ENCODE peak calls at places on chromosomes 3 and 15, in six cellular contexts. G is left ventricle myocardium inferior, D is NT2/D1, H is hepatocyte, W is SK-N-SH, Y is pancreas. N is an unnamed sample. For H3K4me1 and H3K9me3, the result is how much of the 10 kb centered on the place peaks cover.

GRCh38 chr3:105526349-105527111 is 159.8 kb downstream of the ALCAM start:
- DNase-seq in H (no peak), Y (no peak), D (no peak), W (no peak), G (no peak), N (no peak)

GRCh38 chr3:11379824-11380281 is 107.7 kb downstream of the ATG7 start:
- DNase-seq in Y (no peak), G (no peak), H (no peak), W (no peak), D (no peak), N (no peak)

GRCh38 chr3:111577798-111578685 is 17.1 kb downstream of the ZBED2 start:
- DNase-seq in G (no peak), H (peak), W (peak), D (peak), Y (no peak), N (no peak)

GRCh38 chr3:191499307-191500125 is 38.6 kb downstream of the PYDC2 start:
- DNase-seq in H (peak), W (peak), Y (peak), D (no peak), G (peak), N (no peak)

GRCh38 chr15:64891546-64891945 is 20.2 kb upstream of the ANKDD1A start:
- DNase-seq in G (peak), W (no peak), Y (no peak), H (no peak), D (no peak), N (no peak)

GRCh38 chr3:126439346-126439967 is 36.2 kb downstream of the ZXDC start:
- DNase-seq in Y (no peak), H (no peak), W (no peak), G (no peak), D (no peak), N (no peak)

GRCh38 chr15:56805466-56806146 is 72.3 kb upstream of the ZNF280D start:
- DNase-seq in D (no peak), G (no peak), Y (no peak), H (peak), W (no peak), N (no peak)

GRCh38 chr3:187042062-187042745 is 97.1 kb downstream of the RPL39L start:
- DNase-seq in W (no peak), G (no peak), Y (no peak), D (no peak), H (no peak), N (no peak)

GRCh38 chr15:49045691-49046112 is 544 bp downstream of the SECISBP2L start:
- DNase-seq in D (no peak), Y (no peak), W (no peak), H (peak), G (no peak), N (peak)

GRCh38 chr15:75597667-75598341 is 18.7 kb upstream of the PTPN9 start:
- DNase-seq in D (no peak), G (no peak), W (no peak), H (peak), Y (no peak), N (peak)

GRCh38 chr15:66483131-66483566 is 14.4 kb downstream of the SNAPC5 start:
- DNase-seq in W (no peak), G (no peak), D (no peak), H (no peak), Y (peak), N (no peak)

GRCh38 chr15:29664406-29664805 is 157.9 kb downstream of the TJP1 start:
- DNase-seq in G (no peak), W (no peak), H (no peak), Y (no peak), D (no peak), N (no peak)

GRCh38 chr3:50550079-50550736 is 17.3 kb downstream of the C3orf18 start:
- DNase-seq in Y (peak), D (no peak), H (peak), G (peak), W (peak), N (peak)

GRCh38 chr15:72342385-72342784 is 22.4 kb upstream of the CELF6 start:
- DNase-seq in G (no peak), D (peak), H (peak), Y (no peak), W (peak), N (peak)

GRCh38 chr3:128227507-128227906 is 74.2 kb downstream of the EEFSEC start:
- DNase-seq in G (no peak), Y (no peak), W (no peak), D (no peak), H (no peak), N (no peak)

GRCh38 chr15:67179411-67179995 is 75.0 kb downstream of the AAGAB start:
- DNase-seq in H (no peak), D (no peak), W (no peak), G (no peak), Y (no peak), N (no peak)

GRCh38 chr3:7793786-7794185 is 707.8 kb upstream of the LMCD1 start:
- DNase-seq in H (no peak), W (no peak), Y (no peak), G (no peak), D (no peak), N (no peak)

GRCh38 chr3:152317184-152317583 is 48.5 kb downstream of the MBNL1 start:
- DNase-seq in D (no peak), Y (no peak), W (no peak), G (no peak), H (no peak), N (no peak)

GRCh38 chr15:70090436-70091291 is 7.1 kb downstream of the TLE3 start:
- DNase-seq in H (peak), D (no peak), W (no peak), G (no peak), Y (no peak), N (no peak)

GRCh38 chr15:68426149-68426548 is 5.8 kb downstream of the ITGA11 start:
- DNase-seq in H (no peak), Y (no peak), G (no peak), D (no peak), W (no peak), N (no peak)

GRCh38 chr15:70795311-70795665 is 31.9 kb upstream of the UACA start:
- DNase-seq in Y (no peak), W (no peak), G (no peak), H (peak), D (no peak), N (no peak)

GRCh38 chr3:51673802-51674654 is 3.0 kb downstream of the TEX264 start:
- DNase-seq in H (no peak), D (no peak), Y (no peak), G (peak), W (no peak), N (peak)

GRCh38 chr3:148998715-148999413 is 7.5 kb downstream of the GYG1 start:
- DNase-seq in D (no peak), Y (no peak), H (no peak), W (no peak), G (no peak), N (no peak)

GRCh38 chr15:95968856-95969255 is 361.6 kb upstream of the NR2F2 start:
- DNase-seq in H (no peak), D (no peak), W (no peak), Y (no peak), G (no peak), N (no peak)

GRCh38 chr3:35523838-35524237 is 115.5 kb upstream of the ARPP21 start:
- DNase-seq in G (no peak), H (no peak), W (no peak), Y (no peak), D (no peak), N (no peak)

GRCh38 chr3:35521196-35521595 is 118.1 kb upstream of the ARPP21 start:
- DNase-seq in Y (no peak), G (no peak), H (no peak), W (no peak), D (no peak), N (no peak)

GRCh38 chr3:35524851-35525250 is 114.5 kb upstream of the ARPP21 start:
- DNase-seq in W (no peak), G (no peak), Y (no peak), H (no peak), D (no peak), N (no peak)

GRCh38 chr3:35522450-35522849 is 116.9 kb upstream of the ARPP21 start:
- DNase-seq in G (no peak), D (no peak), W (no peak), H (no peak), Y (no peak), N (no peak)
- H3K4me3 ChIP-seq in G (no peak), D (no peak), W (no peak), H (no peak), Y (no peak), N (no peak)

GRCh38 chr3:72891053-72891855 is 3.4 kb downstream of the GXYLT2 start:
- DNase-seq in D (no peak), Y (peak), W (peak), H (peak), G (peak), N (peak)

GRCh38 chr3:72892870-72893269 is 5.0 kb downstream of the GXYLT2 start:
- DNase-seq in G (no peak), Y (no peak), W (peak), H (no peak), D (peak), N (peak)

GRCh38 chr3:72889310-72890165 is 1.7 kb downstream of the GXYLT2 start:
- DNase-seq in H (no peak), Y (no peak), G (no peak), W (no peak), D (no peak), N (no peak)

GRCh38 chr3:72890166-72890925 is 2.5 kb downstream of the GXYLT2 start:
- DNase-seq in G (no peak), Y (no peak), D (no peak), W (no peak), H (no peak), N (no peak)

DNA sequence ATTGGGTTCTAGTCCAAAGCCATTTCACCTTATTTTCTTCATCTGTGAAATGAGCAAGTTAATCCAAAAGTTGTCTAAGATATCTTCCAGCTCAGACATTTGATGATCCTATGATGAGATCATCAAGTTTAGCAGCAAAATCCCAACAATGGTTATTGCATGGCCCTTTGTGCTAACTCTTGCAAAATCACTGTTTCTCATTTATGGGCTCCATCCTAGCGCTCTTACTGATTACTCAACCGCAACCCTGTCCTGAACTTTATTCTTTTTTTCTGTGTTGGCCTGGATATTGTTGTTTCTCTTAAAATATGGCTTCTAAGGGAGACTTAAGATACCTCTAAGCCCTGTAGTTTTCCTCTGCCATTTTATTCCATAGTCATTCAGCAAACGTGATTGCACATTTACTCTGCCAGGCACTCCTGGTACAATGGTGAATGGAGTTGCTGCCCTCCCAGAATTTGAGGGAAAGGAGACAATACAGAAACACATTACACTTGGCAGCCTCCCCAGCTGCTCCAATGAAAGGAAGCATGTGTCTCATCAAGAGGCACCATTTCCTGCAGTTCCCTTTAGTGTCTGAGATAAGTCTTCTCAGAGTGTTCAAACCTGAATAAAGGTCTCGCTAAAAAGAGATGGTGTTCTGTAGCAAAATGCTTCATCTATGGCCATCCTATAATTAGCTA is 4.4 kb downstream of the GXYLT2 start:
- DNase-seq in W (no peak), Y (no peak), H (peak), D (no peak), G (no peak), N (no peak)
- H3K4me1 ChIP-seq in W (under half), Y (under half), H (half or more), D (under half), G (under half), N (under half)

DNA sequence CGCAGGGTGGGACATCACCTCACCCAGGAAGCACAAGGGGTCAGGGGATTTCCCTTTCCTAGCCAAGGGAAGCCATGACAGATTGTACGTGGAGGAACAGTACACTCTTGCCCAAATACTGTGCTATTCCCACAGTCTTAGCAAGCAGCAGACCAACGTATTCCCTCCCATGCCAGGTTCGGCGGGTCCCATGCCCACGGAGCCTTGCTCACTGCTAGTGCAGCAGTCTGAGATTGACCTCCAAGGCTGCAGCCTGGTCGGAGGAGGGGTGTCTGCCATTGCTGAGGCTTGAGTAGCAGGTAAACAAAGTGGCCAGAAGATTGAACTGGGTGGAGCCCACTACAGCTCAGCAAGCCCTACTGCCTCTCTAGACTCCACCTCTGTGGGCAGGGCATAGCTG is 39.0 kb downstream of the ALDH1A2 start:
- DNase-seq in Y (no peak), W (no peak), D (no peak), H (no peak), G (no peak), N (no peak)
- H3K9me3 ChIP-seq in Y (under half), W (under half), D (under half), H (under half), G (half or more), N (under half)

GRCh38 chr3:12719984-12720656 is 38.9 kb downstream of the TMEM40 start:
- DNase-seq in G (peak), H (peak), W (peak), D (peak), Y (peak), N (peak)
- H3K4me3 ChIP-seq in G (peak), H (no peak), W (peak), D (no peak), Y (no peak), N (no peak)

GRCh38 chr3:134334901-134335280 is 39.4 kb downstream of the AMOTL2 start:
- DNase-seq in D (no peak), H (no peak), G (no peak), W (no peak), Y (no peak), N (no peak)
- H3K4me1 ChIP-seq in D (under half), H (under half), G (half or more), W (under half), Y (under half), N (under half)

DNA sequence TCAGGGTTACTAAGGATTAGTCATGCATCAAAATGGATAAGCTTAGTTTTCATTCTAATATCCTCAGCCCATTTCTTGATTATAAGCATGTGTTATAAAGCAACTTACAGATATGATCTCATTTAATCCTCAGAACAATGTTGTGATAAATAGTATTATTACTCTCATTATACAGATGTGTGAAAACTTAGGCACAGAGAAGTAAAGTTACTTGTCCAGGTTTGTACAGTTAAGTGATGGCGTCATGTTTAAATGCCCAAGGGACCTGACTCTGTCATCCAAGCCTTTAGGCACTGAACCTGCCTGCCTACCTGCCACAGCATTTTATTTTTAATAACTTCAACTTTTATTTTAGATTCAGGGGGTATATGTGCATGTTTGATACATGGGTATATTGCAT is 472.9 kb upstream of the SEMA6D start:
- DNase-seq in G (no peak), D (no peak), Y (no peak), W (no peak), H (no peak), N (no peak)
- H3K9me3 ChIP-seq in G (under half), D (under half), Y (under half), W (under half), H (under half), N (under half)

GRCh38 chr3:140597364-140597763 is 80.5 kb upstream of the TRIM42 start:
- DNase-seq in Y (no peak), D (no peak), H (no peak), W (no peak), G (no peak), N (no peak)
- H3K4me3 ChIP-seq in Y (no peak), D (no peak), H (no peak), W (no peak), G (no peak), N (no peak)

DNA sequence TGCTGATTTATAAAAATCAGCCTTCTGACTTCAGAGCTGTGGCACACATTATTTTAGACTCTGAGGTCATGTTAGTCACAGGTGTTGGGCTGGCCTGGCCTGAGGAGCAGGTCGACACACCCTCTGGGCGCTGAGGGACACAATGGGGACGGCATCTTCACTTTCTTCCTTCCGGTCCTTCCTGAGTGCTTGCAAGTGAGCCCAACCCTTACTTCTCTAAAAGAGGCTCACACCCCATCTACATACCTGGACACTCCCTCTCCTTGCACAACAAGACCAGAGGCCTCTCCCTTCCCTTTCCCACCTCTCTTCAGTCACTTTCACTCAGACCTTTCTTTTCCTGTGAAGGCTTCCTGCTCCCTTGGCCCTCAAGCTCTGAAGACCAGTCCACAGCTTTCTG is 85.4 kb downstream of the XXYLT1 start:
- DNase-seq in D (no peak), H (no peak), W (no peak), G (no peak), Y (no peak), N (no peak)
- H3K4me1 ChIP-seq in D (under half), H (under half), W (under half), G (half or more), Y (under half), N (under half)

DNA sequence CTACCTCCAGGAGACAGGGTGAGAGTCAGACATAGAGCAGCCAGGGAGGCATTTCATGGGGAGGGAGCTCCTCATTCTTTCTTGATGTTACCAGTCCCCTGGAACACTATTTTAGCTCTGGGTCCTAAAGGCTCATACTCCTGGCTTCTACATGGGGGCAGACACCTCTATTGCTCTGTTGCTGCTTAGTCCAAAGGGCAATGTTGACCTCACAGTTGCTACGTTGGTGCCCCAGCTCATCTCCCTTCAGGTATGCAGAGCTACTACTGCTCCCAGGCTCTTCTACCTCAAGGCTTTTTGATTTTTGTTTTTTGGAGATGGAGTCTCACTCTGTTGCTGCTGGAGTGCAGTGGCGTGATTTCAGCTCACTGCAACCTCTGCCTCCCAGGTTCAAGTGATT is 245.6 kb upstream of the LRRFIP2 start:
- DNase-seq in H (no peak), D (no peak), W (no peak), G (no peak), Y (no peak), N (no peak)
- H3K9me3 ChIP-seq in H (under half), D (under half), W (under half), G (under half), Y (under half), N (under half)

N was measured in HAP-1.